ENCODE peak calls at places on chromosomes 12 and 14, in four cellular contexts. B is A549, X is IMR-90, J is K562. Y is an unnamed sample.

GRCh38 chr14:76584271-76584702 is 177.0 kb upstream of the VASH1 start:
- DNase-seq in B (no peak), X (no peak), J (no peak), Y (no peak)

GRCh38 chr14:64800000-64800399 is 79.7 kb downstream of the SPTB start:
- DNase-seq in B (peak; percentile 62), X (peak; percentile 18), J (no peak), Y (peak; percentile 35)

GRCh38 chr12:52360663-52361271 is 6.5 kb downstream of the KRT85 start:
- DNase-seq in B (no peak), X (no peak), J (no peak), Y (no peak)

GRCh38 chr12:108332791-108333382 is 6.2 kb downstream of the CMKLR1 start:
- DNase-seq in B (no peak), X (no peak), J (no peak), Y (no peak)

GRCh38 chr12:29396774-29397173 is 15.8 kb upstream of the ERGIC2 start:
- DNase-seq in B (no peak), X (peak; percentile 62), J (no peak), Y (no peak)

GRCh38 chr14:85463512-85463911 is 66.4 kb upstream of the FLRT2 start:
- DNase-seq in B (peak; percentile 23), X (no peak), J (no peak), Y (no peak)

GRCh38 chr12:57191410-57191809 is 25.2 kb upstream of the NXPH4 start:
- DNase-seq in B (no peak), X (no peak), J (no peak), Y (no peak)

GRCh38 chr12:53173085-53173715 is 7.3 kb upstream of the ZNF740 start:
- DNase-seq in B (no peak), X (peak; percentile 53), J (peak; percentile 5), Y (no peak)

GRCh38 chr12:118237908-118238307 is 102.0 kb downstream of the PEBP1 start:
- DNase-seq in B (peak; percentile 10), X (peak; percentile 72), J (no peak), Y (no peak)

GRCh38 chr12:124774462-124775167 is 89.0 kb downstream of the SCARB1 start:
- DNase-seq in B (no peak), X (peak; percentile 85), J (no peak), Y (no peak)

GRCh38 chr12:57803317-57803893 is 15.1 kb downstream of the AVIL start:
- DNase-seq in B (peak; percentile 53), X (peak; percentile 42), J (peak; percentile 63), Y (peak; percentile 23)

GRCh38 chr12:94753071-94753779 is 102.9 kb upstream of the TMCC3 start:
- DNase-seq in B (no peak), X (no peak), J (no peak), Y (no peak)

GRCh38 chr14:23430733-23431105 is 4.7 kb downstream of the MYH7 start:
- DNase-seq in B (no peak), X (no peak), J (no peak), Y (no peak)

GRCh38 chr12:19131020-19131431 is 1.5 kb downstream of the PLEKHA5 start:
- DNase-seq in B (peak; percentile 33), X (peak; percentile 60), J (no peak), Y (peak; percentile 41)

GRCh38 chr12:47084172-47084571 is 4.4 kb upstream of the AMIGO2 start:
- DNase-seq in B (no peak), X (no peak), J (no peak), Y (no peak)

GRCh38 chr12:47088021-47088944 is 8.5 kb upstream of the AMIGO2 start:
- DNase-seq in B (peak; percentile 94), X (peak; percentile 61), J (no peak), Y (peak; percentile 53)

GRCh38 chr12:47082963-47083621 is 3.3 kb upstream of the AMIGO2 start:
- DNase-seq in B (peak; percentile 95), X (peak; percentile 95), J (no peak), Y (no peak)

GRCh38 chr12:47087088-47087688 is 7.4 kb upstream of the AMIGO2 start:
- DNase-seq in B (peak; percentile 31), X (peak; percentile 43), J (no peak), Y (no peak)

GRCh38 chr12:47085815-47086252 is 6.1 kb upstream of the AMIGO2 start:
- DNase-seq in B (peak; percentile 94), X (peak; percentile 77), J (no peak), Y (peak; percentile 41)
- TF ChIP-seq MAZ in B (no peak), X (no peak), J (no peak), Y (no peak)

GRCh38 chr12:130764475-130765185 is 48.5 kb upstream of the RIMBP2 start:
- DNase-seq in B (peak; percentile 76), X (peak; percentile 33), J (peak; percentile 44), Y (no peak)

GRCh38 chr12:130766470-130766869 is 50.4 kb upstream of the RIMBP2 start:
- DNase-seq in B (no peak), X (no peak), J (no peak), Y (no peak)

GRCh38 chr12:130764073-130764472 is 48.0 kb upstream of the RIMBP2 start:
- DNase-seq in B (peak; percentile 51), X (peak; percentile 7), J (no peak), Y (no peak)

GRCh38 chr12:130768120-130768519 is 52.0 kb upstream of the RIMBP2 start:
- DNase-seq in B (no peak), X (no peak), J (no peak), Y (no peak)

DNA sequence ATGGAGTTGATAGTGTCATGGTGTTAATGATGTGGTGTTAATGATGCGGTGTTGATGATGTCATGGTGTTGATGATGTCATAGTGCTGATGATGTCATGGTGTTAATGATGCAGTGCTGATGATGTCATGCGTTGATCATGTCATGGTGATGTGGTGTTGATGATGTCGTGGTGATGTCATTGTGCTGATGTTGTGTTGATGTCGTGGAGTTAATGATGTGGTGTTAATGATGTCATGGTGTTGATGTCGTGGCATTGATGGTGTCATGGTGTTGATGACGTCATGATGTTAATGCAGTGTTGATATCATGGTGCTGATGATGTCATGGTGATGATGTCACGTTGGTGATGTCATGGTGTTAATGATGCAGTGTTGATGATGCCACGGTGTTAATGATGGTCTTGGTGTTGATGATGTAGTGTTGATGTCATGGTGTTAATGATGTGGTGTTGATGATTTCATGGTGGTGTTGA is 49.1 kb upstream of the RIMBP2 start:
- DNase-seq in B (peak; percentile 69), X (peak; percentile 15), J (peak; percentile 27), Y (no peak)
- TF ChIP-seq MAZ in B (no peak), X (no peak), J (no peak), Y (no peak)

DNA sequence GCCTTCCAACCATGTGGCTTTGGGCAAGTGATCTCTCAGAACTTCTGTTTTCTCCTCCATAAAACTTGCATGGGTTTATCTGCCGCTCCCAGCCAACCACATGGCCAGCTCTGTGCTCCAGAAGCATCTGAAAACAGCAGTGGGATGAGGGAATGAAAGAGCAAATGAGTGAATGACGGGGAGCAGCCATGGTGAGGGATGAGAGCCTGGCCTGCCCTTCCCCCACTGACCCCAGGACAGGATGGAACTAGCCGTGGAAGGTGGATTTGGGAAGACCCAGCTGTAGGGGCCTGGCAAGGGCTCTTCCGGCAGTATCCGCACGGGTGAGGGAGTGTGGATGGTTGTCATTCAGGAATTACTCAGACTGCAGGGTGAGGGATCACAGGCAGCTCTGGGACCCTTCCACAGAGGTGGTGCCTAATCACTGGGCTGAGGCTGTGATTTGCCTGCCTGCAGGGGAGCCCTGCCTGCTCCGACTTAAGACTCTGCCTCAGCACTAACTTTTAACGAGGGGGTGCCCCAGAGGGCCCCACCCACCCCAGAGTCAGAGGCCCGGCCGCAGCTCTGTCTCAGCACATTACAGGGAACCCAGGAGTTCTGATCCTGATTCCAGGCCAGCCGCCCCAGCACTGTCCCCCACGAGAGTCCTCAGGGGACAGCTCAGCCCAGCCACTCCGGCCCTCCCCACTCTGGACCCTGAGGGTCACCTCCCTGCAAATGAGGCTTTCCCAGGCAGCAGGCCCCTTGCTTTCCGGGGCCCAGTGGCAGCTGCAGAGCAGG is 136.8 kb upstream of the C14orf180 start:
- DNase-seq in B (no peak), X (no peak), J (no peak), Y (no peak)
- TF ChIP-seq MAZ in B (no peak), X (no peak), J (no peak), Y (no peak)

GRCh38 chr12:38977132-38977531 is 71.7 kb upstream of the CPNE8 start:
- DNase-seq in B (no peak), X (no peak), J (no peak), Y (no peak)
- TF ChIP-seq MAZ in B (no peak), X (no peak), J (no peak), Y (no peak)

GRCh38 chr12:51238037-51238509 is 553 bp upstream of the DAZAP2 start:
- DNase-seq in B (no peak), X (no peak), J (no peak), Y (no peak)
- TF ChIP-seq MAZ in B (no peak), X (no peak), J (no peak), Y (no peak)

GRCh38 chr14:24435998-24436354 is 6.2 kb downstream of the KHNYN start:
- DNase-seq in B (no peak), X (no peak), J (no peak), Y (no peak)
- TF ChIP-seq MAZ in B (no peak), X (no peak), J (no peak), Y (no peak)

Y was measured in HepG2.